ENCODE peak calls at places on chromosomes 13 and 19, in ten cellular contexts. C, R, T, G, H, S, L, K, V and A are unnamed samples. For H3K4me1, the result is how much of the 10 kb centered on the place peaks cover.

GRCh38 chr19:29393915-29394460 is 131.8 kb upstream of the VSTM2B start:
- DNase-seq in C (no peak), R (no peak), T (no peak), G (no peak), H (no peak), S (no peak), L (no peak), K (no peak), V (no peak), A (no peak)

GRCh38 chr19:17125728-17126677 is 50.4 kb downstream of the MYO9B start:
- DNase-seq in C (peak), R (peak), T (peak), G (peak), H (peak), S (peak), L (peak), K (no peak), V (no peak), A (peak)

GRCh38 chr19:17687141-17687856 is 855 bp downstream of the UNC13A start:
- DNase-seq in C (no peak), R (no peak), T (no peak), G (no peak), H (no peak), S (no peak), L (no peak), K (no peak), V (no peak), A (no peak)

GRCh38 chr19:28705008-28705407 is 507.9 kb downstream of the UQCRFS1 start:
- DNase-seq in C (no peak), R (no peak), T (no peak), G (peak), H (no peak), S (peak), L (no peak), K (no peak), V (no peak), A (no peak)

GRCh38 chr19:32322541-32322940 is 22.9 kb upstream of the ZNF507 start:
- DNase-seq in C (no peak), R (no peak), T (peak), G (no peak), H (no peak), S (no peak), L (no peak), K (no peak), V (no peak), A (no peak)

GRCh38 chr19:7833225-7834156 is 3.5 kb downstream of the EVI5L start:
- DNase-seq in C (no peak), R (peak), T (peak), G (no peak), H (peak), S (peak), L (peak), K (peak), V (peak), A (peak)

GRCh38 chr19:10120538-10121198 is 969 bp upstream of the EIF3G start:
- DNase-seq in C (no peak), R (no peak), T (peak), G (no peak), H (no peak), S (no peak), L (no peak), K (no peak), V (no peak), A (no peak)

GRCh38 chr19:39506944-39507714 is 7.8 kb upstream of the SELENOV start:
- DNase-seq in C (peak), R (no peak), T (no peak), G (peak), H (peak), S (no peak), L (no peak), K (no peak), V (no peak), A (no peak)

DNA sequence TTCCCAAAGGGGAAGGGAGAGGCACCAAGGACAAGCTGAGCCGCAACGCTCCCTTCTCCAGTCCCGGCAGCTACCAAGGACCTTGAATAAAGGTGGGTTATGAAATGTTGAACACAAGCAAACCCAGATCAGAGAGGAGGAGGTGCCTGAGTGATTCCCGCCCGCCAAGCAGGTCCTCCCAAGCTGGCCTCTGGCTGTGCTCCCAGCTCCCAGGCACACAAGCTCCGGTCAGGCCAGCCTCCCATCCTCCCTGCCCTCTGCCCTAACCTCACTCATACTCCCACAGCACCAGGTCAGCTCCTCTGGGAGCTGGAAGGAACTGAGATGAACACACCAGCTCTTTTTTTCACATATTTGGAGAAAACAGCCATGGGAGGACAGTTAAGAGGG is 3.7 kb downstream of the NAPA start:
- DNase-seq in C (no peak), R (peak), T (no peak), G (no peak), H (peak), S (peak), L (no peak), K (no peak), V (peak), A (peak)
- H3K27ac ChIP-seq in C (no peak), R (peak), T (peak), G (no peak), H (peak), S (peak), L (peak), K (no peak), V (peak), A (peak)

DNA sequence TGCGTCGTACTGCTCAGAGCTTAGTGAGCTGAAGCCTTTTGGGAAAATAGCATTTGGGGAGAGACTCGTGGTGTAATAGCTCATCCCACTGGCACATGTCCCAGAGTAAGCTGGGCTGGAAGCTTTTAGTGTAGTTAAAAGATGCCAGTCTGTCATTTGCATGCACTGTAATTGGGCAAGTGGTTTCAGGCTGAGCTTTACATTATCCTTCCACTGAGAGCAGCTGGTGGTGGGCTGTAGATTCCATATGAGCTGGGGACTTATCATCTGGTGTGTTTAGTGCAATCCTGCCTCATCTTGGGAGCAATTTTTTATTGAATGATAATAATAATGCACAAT is 69.9 kb downstream of the LRCH1 start:
- DNase-seq in C (no peak), R (peak), T (no peak), G (peak), H (peak), S (peak), L (no peak), K (no peak), V (no peak), A (peak)
- H3K4me1 ChIP-seq in C (under half), R (under half), T (under half), G (half or more), H (under half), S (under half), L (under half), K (under half), V (under half), A (half or more)

GRCh38 chr13:73059460-73060250 is 850 bp downstream of the KLF5 start:
- DNase-seq in C (peak), R (peak), T (no peak), G (peak), H (peak), S (peak), L (peak), K (no peak), V (no peak), A (peak)
- TF ChIP-seq CTCF in C (no peak), R (peak), T (peak), G (no peak), H (peak), S (peak), L (no peak), K (no peak), V (peak), A (peak)

GRCh38 chr19:42131149-42132029 is 857 bp downstream of the POU2F2 start:
- DNase-seq in C (no peak), R (no peak), T (no peak), G (peak), H (no peak), S (no peak), L (no peak), K (no peak), V (no peak), A (no peak)

GRCh38 chr19:42132851-42133528 is 744 bp upstream of the POU2F2 start:
- DNase-seq in C (peak), R (peak), T (no peak), G (peak), H (peak), S (peak), L (peak), K (peak), V (peak), A (peak)

GRCh38 chr19:42132030-42132628 is at the start of gene POU2F2:
- DNase-seq in C (peak), R (peak), T (no peak), G (peak), H (peak), S (peak), L (peak), K (no peak), V (no peak), A (peak)

GRCh38 chr19:42135836-42136235 is 3.6 kb upstream of the POU2F2 start:
- DNase-seq in C (no peak), R (no peak), T (no peak), G (peak), H (no peak), S (no peak), L (no peak), K (no peak), V (no peak), A (no peak)

GRCh38 chr19:42134671-42135070 is 2.4 kb upstream of the POU2F2 start:
- DNase-seq in C (no peak), R (no peak), T (no peak), G (no peak), H (no peak), S (no peak), L (no peak), K (no peak), V (no peak), A (no peak)
- H3K27ac ChIP-seq in C (no peak), R (no peak), T (no peak), G (peak), H (no peak), S (no peak), L (no peak), K (no peak), V (no peak), A (no peak)

GRCh38 chr19:5631511-5632240 is 8.8 kb downstream of the SAFB start:
- DNase-seq in C (no peak), R (no peak), T (no peak), G (no peak), H (no peak), S (no peak), L (no peak), K (no peak), V (no peak), A (no peak)

GRCh38 chr19:5632657-5633056 is 9.8 kb downstream of the SAFB start:
- DNase-seq in C (no peak), R (no peak), T (no peak), G (no peak), H (no peak), S (no peak), L (no peak), K (no peak), V (no peak), A (no peak)

GRCh38 chr19:5635427-5635826 is 12.5 kb downstream of the SAFB start:
- DNase-seq in C (no peak), R (no peak), T (no peak), G (no peak), H (no peak), S (no peak), L (no peak), K (no peak), V (no peak), A (no peak)

GRCh38 chr19:5628919-5629481 is 6.1 kb downstream of the SAFB start:
- DNase-seq in C (no peak), R (no peak), T (no peak), G (peak), H (no peak), S (no peak), L (no peak), K (no peak), V (no peak), A (no peak)

DNA sequence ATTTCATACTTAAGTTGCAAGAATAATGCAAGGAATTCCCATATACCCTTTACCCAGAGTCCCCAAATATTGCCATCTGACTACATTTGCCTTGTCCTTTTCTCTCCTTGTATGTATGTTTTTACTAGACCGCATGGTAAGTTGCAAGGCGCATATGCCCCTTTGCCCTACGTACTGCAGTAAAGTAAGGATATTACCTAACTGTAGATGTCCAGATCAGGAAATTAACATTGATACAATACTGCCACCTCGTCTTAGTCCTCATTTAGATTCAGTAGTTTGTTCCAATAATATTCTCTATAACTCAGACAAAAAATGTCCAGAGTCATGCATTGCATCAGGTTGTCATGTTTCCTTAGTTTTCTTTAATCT is 9.3 kb downstream of the SAFB start:
- DNase-seq in C (no peak), R (no peak), T (no peak), G (no peak), H (no peak), S (no peak), L (no peak), K (no peak), V (no peak), A (no peak)
- H3K4me1 ChIP-seq in C (under half), R (half or more), T (half or more), G (under half), H (under half), S (under half), L (under half), K (under half), V (half or more), A (half or more)

DNA sequence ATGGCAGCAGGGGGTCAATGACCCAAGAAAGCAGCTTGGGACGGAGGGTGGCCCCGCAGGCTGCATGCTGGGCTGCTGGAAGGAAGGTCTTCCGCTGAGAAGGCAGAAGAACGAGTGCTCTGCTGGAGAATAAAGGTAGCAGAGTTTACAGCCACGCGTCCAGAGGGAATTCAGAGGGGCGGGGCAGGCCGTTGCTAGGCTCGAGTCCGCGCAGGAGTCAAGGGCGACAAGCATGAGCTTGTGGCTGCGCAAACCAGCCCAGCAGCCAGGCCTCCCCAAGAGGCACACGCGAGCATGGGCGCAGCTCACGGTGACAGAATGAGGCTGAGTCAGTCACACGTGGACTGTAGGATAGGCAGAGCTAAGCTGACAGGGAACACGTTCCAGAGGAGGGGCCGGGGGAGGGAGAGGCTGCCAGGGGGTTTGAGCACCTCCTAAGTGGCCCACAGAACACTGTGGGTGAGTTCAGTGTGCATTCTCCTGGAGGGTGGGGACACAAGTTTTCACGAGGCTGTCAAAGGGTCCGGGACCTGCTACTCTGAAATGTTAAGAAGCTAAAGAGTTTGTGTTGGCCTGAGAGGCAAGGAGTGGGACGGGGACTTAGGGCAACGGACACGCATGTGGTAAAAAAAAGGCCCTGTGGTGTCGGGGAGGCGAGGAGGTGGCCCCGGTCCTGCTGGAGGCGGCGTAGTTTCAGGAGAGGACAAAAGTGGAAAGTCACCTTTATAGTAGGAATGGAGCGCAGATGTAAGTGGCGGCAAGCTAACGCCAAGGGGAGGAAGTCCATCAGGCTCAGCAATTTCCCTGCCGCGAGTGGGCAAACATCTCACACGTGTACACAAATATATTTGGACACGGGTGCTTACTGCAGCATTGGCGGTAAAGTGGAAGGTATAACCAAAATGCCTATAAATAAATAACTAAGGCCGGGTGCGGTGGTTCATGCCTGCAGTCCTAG is 17.7 kb downstream of the RFX2 start:
- DNase-seq in C (no peak), R (peak), T (peak), G (no peak), H (peak), S (peak), L (peak), K (peak), V (peak), A (peak)
- TF ChIP-seq CTCF in C (no peak), R (no peak), T (no peak), G (no peak), H (no peak), S (peak), L (peak), K (no peak), V (peak), A (peak)

DNA sequence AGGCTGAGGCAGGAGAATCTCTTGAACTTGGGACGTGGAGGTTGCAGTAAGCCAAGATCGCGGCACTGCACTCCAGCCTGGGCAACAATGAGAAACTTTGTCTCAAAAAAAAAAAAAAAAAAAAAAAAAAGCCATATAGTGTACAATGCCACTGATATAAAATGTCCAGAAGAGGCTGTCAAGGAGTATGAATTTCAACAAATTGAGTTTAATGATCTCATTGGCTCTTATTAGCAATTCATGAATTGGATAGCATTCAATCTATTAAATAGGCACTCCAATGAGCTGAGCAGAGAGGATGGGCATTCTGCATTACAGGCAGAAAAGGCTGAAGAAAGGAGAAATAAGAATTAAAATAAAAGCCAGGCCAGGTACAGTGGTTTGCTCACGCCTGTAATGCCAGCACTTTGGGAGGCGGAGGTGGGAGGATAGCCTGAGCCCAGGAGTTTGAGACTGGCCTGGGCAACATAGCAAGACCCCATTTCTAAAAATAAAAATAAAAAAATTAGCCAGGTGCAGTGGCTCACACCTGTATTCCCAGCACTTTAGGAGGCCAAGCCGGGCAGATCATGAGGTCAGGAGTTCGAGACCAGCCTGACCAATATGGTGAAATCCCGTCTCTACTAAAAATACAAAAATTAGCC is 757 bp upstream of the LMNB2 start:
- DNase-seq in C (no peak), R (no peak), T (no peak), G (no peak), H (no peak), S (no peak), L (no peak), K (no peak), V (no peak), A (no peak)
- H3K27ac ChIP-seq in C (peak), R (peak), T (peak), G (peak), H (peak), S (peak), L (peak), K (peak), V (peak), A (peak)

DNA sequence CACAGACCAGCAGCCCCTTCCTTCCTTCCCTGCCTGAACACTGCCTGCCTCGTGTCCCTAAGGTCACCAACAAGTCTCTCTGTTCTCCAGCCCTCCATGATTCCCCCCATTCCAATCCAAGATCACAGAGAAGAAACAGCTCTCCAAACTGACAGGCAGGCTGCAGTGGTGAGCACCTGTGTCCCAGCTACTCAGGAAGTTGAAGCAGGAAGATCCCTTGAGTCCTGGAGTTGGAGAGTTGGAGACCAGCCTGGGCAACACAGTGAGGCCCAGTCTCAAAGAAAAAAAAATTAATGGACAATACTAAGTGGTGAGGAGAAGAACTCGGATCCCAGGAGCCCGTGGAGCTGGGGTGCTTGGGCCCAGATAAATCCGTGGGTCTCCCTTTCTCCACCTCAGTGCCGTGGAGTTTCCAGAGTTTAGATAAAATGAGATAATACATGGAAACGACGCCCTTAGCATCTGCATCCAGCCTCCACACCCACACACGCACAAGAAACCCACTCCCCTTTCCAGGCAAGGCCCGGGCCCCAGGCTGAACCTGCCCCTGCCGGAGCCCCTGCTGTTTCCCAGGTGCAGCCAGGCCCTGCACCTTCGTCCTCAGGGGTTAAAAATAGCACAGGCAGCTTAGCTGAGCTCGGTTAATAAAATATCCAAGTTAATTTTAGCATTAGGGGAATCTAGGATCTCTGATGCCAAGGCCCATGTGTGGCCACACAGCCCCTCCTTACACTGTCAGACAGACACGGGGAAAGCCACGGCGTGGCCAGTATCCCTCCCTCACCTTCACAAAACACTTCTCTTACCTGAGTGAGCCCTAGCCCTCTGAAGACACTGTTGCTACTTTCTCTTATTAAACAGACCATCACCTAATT is 4.7 kb downstream of the RASA3 start:
- DNase-seq in C (no peak), R (no peak), T (no peak), G (no peak), H (peak), S (no peak), L (no peak), K (no peak), V (no peak), A (no peak)
- H3K4me1 ChIP-seq in C (half or more), R (half or more), T (half or more), G (under half), H (under half), S (under half), L (under half), K (half or more), V (half or more), A (half or more)